ENCODE peak calls at places on chromosomes 11 and 22, in five cellular contexts. Z is H1, W is NT2/D1, Q is GM12878, Y is HepG2. X is an unnamed sample.

GRCh38 chr11:60915250-60915914 is 1.4 kb downstream of the TMEM109 start:
- DNase-seq in Z (peak), W (peak), Q (peak), Y (no peak), X (peak)

GRCh38 chr11:117717485-117718314 is 79.3 kb downstream of the DSCAML1 start:
- DNase-seq in Z (peak), W (no peak), Q (no peak), Y (peak), X (no peak)

GRCh38 chr22:31093956-31094622 is 13.0 kb downstream of the SMTN start:
- DNase-seq in Z (no peak), W (no peak), Q (no peak), Y (no peak), X (no peak)

GRCh38 chr11:83573097-83573496 is 286.9 kb upstream of the CCDC90B start:
- DNase-seq in Z (no peak), W (no peak), Q (no peak), Y (no peak), X (no peak)

GRCh38 chr11:27187848-27188621 is 147.4 kb downstream of the BBOX1 start:
- DNase-seq in Z (no peak), W (no peak), Q (no peak), Y (no peak), X (no peak)

GRCh38 chr22:37519268-37520195 is at the start of gene CARD10:
- DNase-seq in Z (peak), W (no peak), Q (no peak), Y (no peak), X (peak)

GRCh38 chr11:95536049-95536448 is 253.5 kb downstream of the FAM76B start:
- DNase-seq in Z (no peak), W (no peak), Q (no peak), Y (no peak), X (no peak)

GRCh38 chr11:75056806-75057205 is 39.9 kb downstream of the OR2AT4 start:
- DNase-seq in Z (no peak), W (no peak), Q (no peak), Y (no peak), X (no peak)

GRCh38 chr11:3841426-3842304 is 906 bp upstream of the RHOG start:
- DNase-seq in Z (no peak), W (peak), Q (peak), Y (peak), X (peak)

GRCh38 chr11:105466582-105467228 is 143.2 kb upstream of the GRIA4 start:
- DNase-seq in Z (no peak), W (no peak), Q (no peak), Y (peak), X (no peak)

GRCh38 chr11:77141034-77141433 is 13.0 kb downstream of the MYO7A start:
- DNase-seq in Z (no peak), W (no peak), Q (no peak), Y (peak), X (no peak)

GRCh38 chr22:40348025-40348658 is 1.8 kb downstream of the ADSL start:
- DNase-seq in Z (no peak), W (no peak), Q (no peak), Y (peak), X (peak)

GRCh38 chr11:133605493-133605892 is 73.2 kb upstream of the OPCML start:
- DNase-seq in Z (no peak), W (no peak), Q (no peak), Y (no peak), X (no peak)

GRCh38 chr11:65558002-65558784 is at the start of gene LTBP3:
- DNase-seq in Z (peak), W (no peak), Q (no peak), Y (peak), X (peak)

GRCh38 chr11:13009921-13010736 is 1.0 kb downstream of the RASSF10 start:
- DNase-seq in Z (peak), W (no peak), Q (no peak), Y (no peak), X (no peak)

GRCh38 chr11:21710791-21711190 is 482.1 kb upstream of the ANO5 start:
- DNase-seq in Z (no peak), W (no peak), Q (no peak), Y (no peak), X (no peak)

GRCh38 chr11:86696004-86696403 is 23.6 kb upstream of the ME3 start:
- DNase-seq in Z (no peak), W (no peak), Q (no peak), Y (peak), X (no peak)

GRCh38 chr11:79393362-79394043 is 47.3 kb downstream of the TENM4 start:
- DNase-seq in Z (peak), W (peak), Q (no peak), Y (no peak), X (peak)
- TF ChIP-seq SUZ12 in Z (no peak), W (no peak), Q (no peak), Y (no peak), X (no peak)

GRCh38 chr22:49086181-49086580 is 741.5 kb downstream of the BRD1 start:
- DNase-seq in Z (no peak), W (no peak), Q (no peak), Y (no peak), X (no peak)

GRCh38 chr22:49081926-49082325 is 745.7 kb downstream of the BRD1 start:
- DNase-seq in Z (no peak), W (no peak), Q (no peak), Y (no peak), X (no peak)

GRCh38 chr22:49086606-49087157 is 741.0 kb downstream of the BRD1 start:
- DNase-seq in Z (no peak), W (no peak), Q (no peak), Y (no peak), X (no peak)

GRCh38 chr22:49083607-49084006 is 744.1 kb downstream of the BRD1 start:
- DNase-seq in Z (no peak), W (no peak), Q (no peak), Y (no peak), X (no peak)

GRCh38 chr22:49084203-49084602 is 743.5 kb downstream of the BRD1 start:
- DNase-seq in Z (no peak), W (no peak), Q (no peak), Y (no peak), X (no peak)
- TF ChIP-seq SUZ12 in Z (no peak), W (no peak), Q (no peak), Y (no peak), X (no peak)

GRCh38 chr11:41789376-41789775 is 329.9 kb upstream of the LRRC4C start:
- DNase-seq in Z (no peak), W (no peak), Q (no peak), Y (no peak), X (no peak)

GRCh38 chr11:41799747-41800146 is 340.3 kb upstream of the LRRC4C start:
- DNase-seq in Z (no peak), W (no peak), Q (no peak), Y (no peak), X (no peak)

DNA sequence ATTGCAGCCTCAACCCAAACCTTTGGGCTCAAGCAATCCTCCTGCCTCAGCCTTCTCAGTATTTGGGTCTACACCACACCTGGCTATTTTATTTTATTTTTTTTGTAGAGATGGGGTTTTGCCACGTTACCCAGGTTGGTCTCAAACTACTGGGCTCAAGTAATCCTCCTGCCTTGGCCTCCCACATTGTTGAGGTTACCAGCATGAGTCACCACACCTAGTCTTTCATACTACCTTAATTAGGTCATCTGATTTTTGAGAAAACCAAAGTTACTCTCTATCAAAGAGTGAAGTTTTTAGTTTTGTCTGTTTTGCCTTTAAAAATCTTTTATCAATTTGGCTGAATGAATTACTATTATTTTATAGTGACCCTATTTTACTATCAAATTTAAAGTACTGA is 335.6 kb upstream of the LRRC4C start:
- DNase-seq in Z (no peak), W (no peak), Q (no peak), Y (no peak), X (no peak)
- TF ChIP-seq SUZ12 in Z (no peak), W (no peak), Q (no peak), Y (no peak), X (no peak)

GRCh38 chr11:124868322-124869274 is 3.4 kb downstream of the ROBO3 start:
- DNase-seq in Z (no peak), W (no peak), Q (no peak), Y (no peak), X (no peak)
- TF ChIP-seq SUZ12 in Z (peak), W (no peak), Q (peak), Y (no peak), X (no peak)

GRCh38 chr11:126198648-126199047 is 12.8 kb downstream of the RPUSD4 start:
- DNase-seq in Z (no peak), W (no peak), Q (no peak), Y (no peak), X (no peak)

GRCh38 chr11:126205359-126205758 is 6.1 kb downstream of the RPUSD4 start:
- DNase-seq in Z (no peak), W (no peak), Q (no peak), Y (no peak), X (no peak)

GRCh38 chr11:126197277-126197939 is 14.0 kb downstream of the RPUSD4 start:
- DNase-seq in Z (no peak), W (no peak), Q (no peak), Y (no peak), X (no peak)

DNA sequence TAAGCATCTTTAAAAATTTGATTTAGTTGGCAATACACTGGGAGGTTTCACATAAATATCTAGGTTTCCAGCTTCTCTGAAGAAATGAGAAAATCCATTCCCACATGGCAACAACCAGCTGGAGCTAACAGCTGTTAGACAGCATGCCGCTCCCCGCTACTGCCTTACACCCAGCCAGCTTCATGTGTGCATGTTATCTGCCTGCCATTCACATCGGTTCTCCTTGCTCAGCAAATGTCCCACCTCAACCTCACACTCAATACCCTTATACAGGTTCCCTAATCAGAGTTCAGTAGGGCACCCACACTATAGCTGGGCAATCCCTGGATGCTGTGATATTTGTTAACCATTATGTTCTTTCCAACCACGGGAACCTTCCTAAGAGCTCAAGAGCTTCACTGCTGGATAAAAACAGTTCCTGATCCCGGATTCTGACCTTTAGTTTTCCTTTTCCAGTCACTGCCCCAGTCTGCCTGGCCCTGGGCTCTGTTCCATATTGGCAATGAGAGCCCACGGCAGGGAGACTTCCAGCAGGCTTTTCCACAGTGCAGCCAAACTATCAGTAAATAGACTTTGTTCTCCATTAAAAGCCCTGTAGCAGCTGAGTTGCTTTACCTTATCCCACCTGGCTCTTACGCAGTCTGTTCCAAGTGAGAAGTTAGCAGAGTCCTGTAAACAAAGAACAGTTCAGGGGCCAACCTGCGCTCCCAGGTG is 8.6 kb downstream of the RPUSD4 start:
- DNase-seq in Z (no peak), W (no peak), Q (no peak), Y (no peak), X (no peak)
- TF ChIP-seq SUZ12 in Z (no peak), W (no peak), Q (no peak), Y (no peak), X (no peak)

GRCh38 chr11:115166826-115167225 is 337.4 kb downstream of the CADM1 start:
- DNase-seq in Z (no peak), W (no peak), Q (no peak), Y (no peak), X (peak)
- TF ChIP-seq SUZ12 in Z (no peak), W (no peak), Q (no peak), Y (no peak), X (no peak)